ENCODE peak calls at places on chromosomes 4 and X, in six cellular contexts. V, M, X, J, F and W are unnamed samples.

GRCh38 chr4:60948008-60948407 is 252.1 kb upstream of the ADGRL3 start:
- DNase-seq in V (no peak), M (no peak), X (no peak), J (no peak), F (peak; percentile 26), W (no peak)

GRCh38 chrX:136304493-136304892 is 3.7 kb downstream of the ADGRG4 start:
- DNase-seq in V (no peak), F (no peak), M (no peak), J (no peak), X (no peak), W (no peak)

GRCh38 chrX:77442728-77443127 is 4.5 kb upstream of the FGF16 start:
- DNase-seq in J (no peak), V (no peak), M (no peak), X (no peak), F (peak; percentile 81), W (no peak)

GRCh38 chr4:111854494-111855087 is 290.7 kb upstream of the FAM241A start:
- DNase-seq in J (peak; percentile 59), X (no peak), V (peak; percentile 45), M (peak; percentile 18), F (peak; percentile 30), W (no peak)

GRCh38 chrX:23403849-23404248 is 69.2 kb downstream of the PTCHD1 start:
- DNase-seq in J (peak; percentile 3), V (no peak), M (peak; percentile 0), F (no peak), X (no peak), W (no peak)

GRCh38 chr4:128357286-128357685 is 69.7 kb upstream of the PGRMC2 start:
- DNase-seq in X (no peak), J (no peak), F (no peak), V (no peak), M (no peak), W (no peak)

GRCh38 chr4:173014113-173014558 is 154.5 kb upstream of the GALNT7 start:
- DNase-seq in F (peak; percentile 85), V (no peak), J (peak; percentile 37), X (no peak), M (peak; percentile 24), W (no peak)

GRCh38 chrX:40877869-40878268 is 142.5 kb upstream of the MED14 start:
- DNase-seq in F (peak; percentile 39), V (peak; percentile 20), M (peak; percentile 17), X (no peak), J (no peak), W (no peak)

GRCh38 chrX:124736553-124737240 is 390.3 kb downstream of the SH2D1A start:
- DNase-seq in F (no peak), V (peak; percentile 37), X (peak; percentile 66), J (no peak), M (no peak), W (peak; percentile 36)

GRCh38 chrX:93875621-93876282 is 201.7 kb downstream of the FAM133A start:
- DNase-seq in X (no peak), M (no peak), V (no peak), F (no peak), J (no peak), W (no peak)

GRCh38 chrX:93874554-93874953 is 200.5 kb downstream of the FAM133A start:
- DNase-seq in V (peak; percentile 40), X (no peak), F (no peak), M (peak; percentile 0), J (peak; percentile 67), W (no peak)
- TF ChIP-seq CTCF in V (peak; percentile 67), X (no peak), F (peak; percentile 47), M (peak; percentile 65), J (peak; percentile 8), W (no peak)

DNA sequence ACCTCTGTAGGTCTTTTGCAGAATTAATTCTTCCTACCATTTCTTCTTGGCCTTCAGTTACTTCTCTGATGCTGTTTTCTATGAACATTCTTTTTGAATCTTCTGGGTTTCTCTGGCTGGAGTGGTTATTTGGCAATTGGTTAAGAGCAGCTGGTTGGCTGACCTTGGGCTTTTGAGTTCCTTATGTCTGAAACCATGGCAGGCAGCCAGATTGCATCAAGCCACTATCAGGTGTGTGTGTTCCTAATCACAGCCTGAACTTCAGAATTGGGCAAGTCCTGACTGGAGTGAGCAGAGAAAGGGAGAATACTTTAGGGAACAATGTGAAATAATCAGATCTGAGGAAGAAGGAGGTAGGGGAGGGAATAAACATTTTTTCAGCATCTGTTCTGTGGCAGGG is 90.2 kb downstream of the ARHGAP10 start:
- DNase-seq in V (no peak), J (peak; percentile 40), M (no peak), F (peak; percentile 79), X (no peak), W (no peak)
- H3K27ac ChIP-seq in V (no peak overlapping the region), J (no peak overlapping the region), M (no peak overlapping the region), F (no peak overlapping the region), X (no peak overlapping the region), W (no peak overlapping the region)

GRCh38 chr4:175146799-175147198 is 228.6 kb downstream of the ADAM29 start:
- DNase-seq in M (no peak), J (no peak), F (no peak), V (no peak), X (no peak), W (no peak)
- H3K9me3 ChIP-seq in M (peaks cover 4% of the 10 kb centered on the region), J (no peaks in the 10 kb centered on the region), F (peaks cover 4% of the 10 kb centered on the region), V (no peaks in the 10 kb centered on the region), X (no peaks in the 10 kb centered on the region), W (no peaks in the 10 kb centered on the region)

GRCh38 chr4:188145626-188146025 is 6.4 kb downstream of the TRIML1 start:
- DNase-seq in X (no peak), J (no peak), F (peak; percentile 21), V (no peak), M (no peak), W (no peak)
- TF ChIP-seq CTCF in X (no peak), J (no peak), F (no peak), V (no peak), M (no peak), W (no peak)